ENCODE peak calls at places on chromosomes 6 and 20, in seven cellular contexts. One of them, this sample, is unnamed.
A peak's percentile ranks its signal among the peaks of the same experiment; 100 is the strongest.

GRCh38 chr6:45589367-45589766 is 211.6 kb upstream of the SUPT3H start:
- DNase-seq in type B pancreatic cell: no peak
- DNase-seq in fibroblast of the aortic adventitia: no peak
- DNase-seq in AG04450: no peak
- DNase-seq in left ventricle myocardium superior: no peak
- DNase-seq in caudate nucleus: no peak
- DNase-seq in HuH-7.5: no peak
- DNase-seq in this sample: no peak

GRCh38 chr6:158016571-158017383 is 35.1 kb downstream of the SYNJ2 start:
- DNase-seq in fibroblast of the aortic adventitia: no peak
- DNase-seq in AG04450: no peak
- DNase-seq in caudate nucleus: no peak
- DNase-seq in type B pancreatic cell: no peak
- DNase-seq in HuH-7.5: no peak
- DNase-seq in left ventricle myocardium superior: peak; percentile 32
- DNase-seq in this sample: no peak

GRCh38 chr20:56458227-56458821 is 10.1 kb upstream of the RTF2 start:
- DNase-seq in caudate nucleus: no peak
- DNase-seq in left ventricle myocardium superior: no peak
- DNase-seq in AG04450: no peak
- DNase-seq in HuH-7.5: no peak
- DNase-seq in type B pancreatic cell: no peak
- DNase-seq in fibroblast of the aortic adventitia: no peak
- DNase-seq in this sample: no peak

GRCh38 chr20:25071722-25072121 is 10.2 kb downstream of the VSX1 start:
- DNase-seq in left ventricle myocardium superior: no peak
- DNase-seq in fibroblast of the aortic adventitia: no peak
- DNase-seq in type B pancreatic cell: peak; percentile 22
- DNase-seq in caudate nucleus: no peak
- DNase-seq in HuH-7.5: no peak
- DNase-seq in AG04450: no peak
- DNase-seq in this sample: no peak

GRCh38 chr20:45822863-45823262 is 4.2 kb downstream of the TNNC2 start:
- DNase-seq in fibroblast of the aortic adventitia: no peak
- DNase-seq in HuH-7.5: no peak
- DNase-seq in left ventricle myocardium superior: peak; percentile 54
- DNase-seq in type B pancreatic cell: no peak
- DNase-seq in caudate nucleus: no peak
- DNase-seq in AG04450: no peak
- DNase-seq in this sample: no peak

GRCh38 chr20:44582321-44583025 is at the start of gene PKIG:
- DNase-seq in caudate nucleus: no peak
- DNase-seq in HuH-7.5: no peak
- DNase-seq in left ventricle myocardium superior: no peak
- DNase-seq in AG04450: peak; percentile 38
- DNase-seq in type B pancreatic cell: no peak
- DNase-seq in fibroblast of the aortic adventitia: peak; percentile 83
- DNase-seq in this sample: no peak

GRCh38 chr6:129331450-129332138 is 378.4 kb downstream of the ARHGAP18 start:
- DNase-seq in AG04450: no peak
- DNase-seq in left ventricle myocardium superior: no peak
- DNase-seq in type B pancreatic cell: no peak
- DNase-seq in HuH-7.5: no peak
- DNase-seq in fibroblast of the aortic adventitia: peak; percentile 58
- DNase-seq in caudate nucleus: no peak
- DNase-seq in this sample: no peak

GRCh38 chr6:139590206-139590605 is 215.8 kb upstream of the CITED2 start:
- DNase-seq in type B pancreatic cell: no peak
- DNase-seq in left ventricle myocardium superior: no peak
- DNase-seq in caudate nucleus: no peak
- DNase-seq in fibroblast of the aortic adventitia: no peak
- DNase-seq in AG04450: no peak
- DNase-seq in HuH-7.5: no peak
- DNase-seq in this sample: no peak

GRCh38 chr20:59123011-59123676 is 40.5 kb upstream of the ZNF831 start:
- DNase-seq in type B pancreatic cell: no peak
- DNase-seq in AG04450: no peak
- DNase-seq in fibroblast of the aortic adventitia: no peak
- DNase-seq in left ventricle myocardium superior: no peak
- DNase-seq in HuH-7.5: no peak
- DNase-seq in caudate nucleus: no peak
- DNase-seq in this sample: no peak

This sample was measured in HCT116.